ENCODE peak calls at places on chromosomes 3 and 15, in ten cellular contexts. K is CD8-positive, alpha-beta memory T cell; M is Ammon's horn; V is GM23248; T is HuH-7.5; D is testis; N is lower leg skin; O is C1 segment of cervical spinal cord; Y is NCI-H510A; S is thyroid gland. Z is an unnamed sample.
A peak's percentile ranks its signal among the peaks of the same experiment; 100 is the strongest.

GRCh38 chr15:31399544-31400171 is 73.0 kb downstream of the KLF13 start:
- DNase-seq in D (no peak), S (no peak), Y (no peak), V (peak; percentile 51), K (no peak), O (no peak), N (no peak), T (no peak), M (no peak), Z (no peak)

GRCh38 chr3:112399064-112399463 is 66.1 kb downstream of the CD200 start:
- DNase-seq in T (no peak), M (no peak), D (no peak), Y (no peak), O (no peak), K (no peak), V (no peak), S (no peak), N (no peak), Z (no peak)

GRCh38 chr3:40468018-40468417 is 8.9 kb upstream of the ZNF619 start:
- DNase-seq in N (no peak), V (no peak), D (no peak), S (no peak), K (no peak), T (peak; percentile 29), M (no peak), O (no peak), Y (no peak), Z (no peak)

GRCh38 chr3:184142199-184142598 is 7.0 kb downstream of the EIF2B5 start:
- DNase-seq in V (no peak), N (no peak), Y (no peak), D (no peak), K (no peak), S (no peak), M (no peak), O (no peak), T (no peak), Z (no peak)

GRCh38 chr15:88985547-88986393 is 72.6 kb upstream of the MFGE8 start:
- DNase-seq in V (no peak), K (no peak), D (no peak), S (no peak), Y (no peak), O (no peak), T (no peak), N (no peak), M (no peak), Z (no peak)

GRCh38 chr3:185176756-185177359 is 24.0 kb upstream of the C3orf70 start:
- DNase-seq in O (no peak), Y (peak; percentile 5), M (peak; percentile 54), K (no peak), V (peak; percentile 53), N (no peak), S (peak; percentile 10), T (no peak), D (peak; percentile 48), Z (no peak)

GRCh38 chr3:43231276-43232000 is 54.9 kb upstream of the SNRK start:
- DNase-seq in M (no peak), K (no peak), O (no peak), Y (no peak), D (no peak), V (peak; percentile 22), T (no peak), N (no peak), S (no peak), Z (no peak)

GRCh38 chr15:68252925-68253534 is 23.5 kb upstream of the CLN6 start:
- DNase-seq in N (no peak), V (peak; percentile 87), D (peak; percentile 71), O (no peak), S (peak; percentile 30), Y (peak; percentile 29), T (peak; percentile 79), M (peak; percentile 87), K (peak; percentile 32), Z (no peak)

GRCh38 chr3:32274306-32274705 is 35.8 kb downstream of the CMTM8 start:
- DNase-seq in D (no peak), O (no peak), S (no peak), N (no peak), T (no peak), V (no peak), Y (no peak), K (no peak), M (no peak), Z (no peak)

GRCh38 chr3:100756441-100756840 is 47.1 kb downstream of the TFG start:
- DNase-seq in D (no peak), Y (no peak), T (no peak), K (no peak), O (no peak), S (peak; percentile 46), M (no peak), N (no peak), V (no peak), Z (no peak)

GRCh38 chr3:112568642-112569041 is 6.8 kb downstream of the SLC35A5 start:
- DNase-seq in K (no peak), S (no peak), N (no peak), T (no peak), V (peak; percentile 52), Y (no peak), O (no peak), M (no peak), D (no peak), Z (no peak)

GRCh38 chr3:6994081-6994668 is 133.3 kb downstream of the GRM7 start:
- DNase-seq in D (no peak), V (no peak), K (no peak), M (no peak), O (no peak), S (no peak), N (no peak), T (peak; percentile 9), Y (no peak), Z (no peak)

GRCh38 chr3:58222161-58222724 is 11.5 kb upstream of the DNASE1L3 start:
- DNase-seq in Y (no peak), D (no peak), N (no peak), S (no peak), T (no peak), V (no peak), M (no peak), K (no peak), O (no peak), Z (no peak)